ENCODE peak calls at places on chromosome 13, in nine cellular contexts. I is central memory CD8-positive, alpha-beta T cell; Z is T-cell; K is activated CD8-positive, alpha-beta T cell treated with anti-CD3 and anti-CD28 coated beads for 36 hours; A is natural killer cell; B is upper lobe of right lung; Y is body of pancreas; X is activated T-helper 17 cell treated with anti-CD3 and anti-CD28 coated beads, Interleukin-2, amount 50 U/mL, for 72 hours; Q is left cardiac atrium. O is an unnamed sample.

GRCh38 chr13:21973437-21974125 is 302.7 kb downstream of the FGF9 start:
- ATAC-seq in I (no peak), Z (no peak), K (no peak), A (no peak), B (no peak), Y (no peak), X (no peak), Q (no peak), O (no peak)

GRCh38 chr13:29270536-29271045 is 324.9 kb downstream of the SLC7A1 start:
- ATAC-seq in I (no peak), Z (no peak), K (no peak), A (no peak), B (no peak), Y (no peak), X (no peak), Q (no peak), O (no peak)

GRCh38 chr13:78736142-78736541 is 77.2 kb upstream of the OBI1 start:
- ATAC-seq in I (no peak), Z (no peak), K (no peak), A (no peak), B (no peak), Y (no peak), X (no peak), Q (no peak), O (no peak)

GRCh38 chr13:76672422-76672821 is 213.8 kb downstream of the KCTD12 start:
- ATAC-seq in I (no peak), Z (no peak), K (no peak), A (no peak), B (peak), Y (no peak), X (no peak), Q (peak), O (no peak)

GRCh38 chr13:75405976-75406703 is 75.8 kb downstream of the TBC1D4 start:
- ATAC-seq in I (no peak), Z (no peak), K (no peak), A (no peak), B (peak), Y (no peak), X (no peak), Q (peak), O (peak)

GRCh38 chr13:41492432-41493267 is 35.3 kb downstream of the RGCC start:
- ATAC-seq in I (peak), Z (peak), K (peak), A (peak), B (peak), Y (no peak), X (peak), Q (no peak), O (no peak)

GRCh38 chr13:109436841-109437240 is 349.5 kb downstream of the IRS2 start:
- ATAC-seq in I (no peak), Z (no peak), K (no peak), A (no peak), B (no peak), Y (no peak), X (no peak), Q (no peak), O (no peak)

GRCh38 chr13:42525035-42525504 is 48.9 kb upstream of the TNFSF11 start:
- ATAC-seq in I (no peak), Z (no peak), K (no peak), A (no peak), B (no peak), Y (peak), X (no peak), Q (no peak), O (no peak)

GRCh38 chr13:71610876-71611275 is 256.1 kb downstream of the DACH1 start:
- ATAC-seq in I (no peak), Z (no peak), K (peak), A (no peak), B (no peak), Y (no peak), X (no peak), Q (no peak), O (no peak)

GRCh38 chr13:45105895-45106294 is 14.4 kb upstream of the GTF2F2 start:
- ATAC-seq in I (no peak), Z (no peak), K (no peak), A (no peak), B (no peak), Y (no peak), X (no peak), Q (no peak), O (no peak)

O was measured in gastroesophageal sphincter.